ENCODE peak calls at places on chromosomes 2 and 18, in five cellular contexts. One of them, this sample, is unnamed.

GRCh38 chr2:160666677-160667061 is 173.1 kb upstream of the RBMS1 start:
- DNase-seq in CD8-positive, alpha-beta memory T cell: no peak
- DNase-seq in cardiac fibroblast: no peak
- DNase-seq in choroid plexus epithelial cell: peak; percentile 87
- DNase-seq in breast epithelium: no peak
- DNase-seq in this sample: no peak

GRCh38 chr18:7872569-7872968 is 305.5 kb downstream of the PTPRM start:
- DNase-seq in CD8-positive, alpha-beta memory T cell: no peak
- DNase-seq in breast epithelium: no peak
- DNase-seq in cardiac fibroblast: peak; percentile 58
- DNase-seq in choroid plexus epithelial cell: peak; percentile 51
- DNase-seq in this sample: no peak

GRCh38 chr2:19247186-19247585 is 111.2 kb downstream of the OSR1 start:
- DNase-seq in breast epithelium: no peak
- DNase-seq in choroid plexus epithelial cell: no peak
- DNase-seq in cardiac fibroblast: no peak
- DNase-seq in CD8-positive, alpha-beta memory T cell: no peak
- DNase-seq in this sample: no peak

GRCh38 chr18:45386256-45386655 is 229.0 kb upstream of the SLC14A2 start:
- DNase-seq in cardiac fibroblast: peak; percentile 13
- DNase-seq in CD8-positive, alpha-beta memory T cell: no peak
- DNase-seq in choroid plexus epithelial cell: peak; percentile 36
- DNase-seq in breast epithelium: no peak
- DNase-seq in this sample: peak; percentile 11

GRCh38 chr18:51098513-51098912 is 68.5 kb downstream of the SMAD4 start:
- DNase-seq in CD8-positive, alpha-beta memory T cell: no peak
- DNase-seq in choroid plexus epithelial cell: no peak
- DNase-seq in breast epithelium: no peak
- DNase-seq in cardiac fibroblast: no peak
- DNase-seq in this sample: no peak

GRCh38 chr2:67896131-67896865 is 166.5 kb downstream of the C1D start:
- DNase-seq in choroid plexus epithelial cell: no peak
- DNase-seq in CD8-positive, alpha-beta memory T cell: no peak
- DNase-seq in breast epithelium: no peak
- DNase-seq in cardiac fibroblast: no peak
- DNase-seq in this sample: no peak

GRCh38 chr2:122056853-122057252 is 301.4 kb downstream of the TSN start:
- DNase-seq in breast epithelium: no peak
- DNase-seq in choroid plexus epithelial cell: no peak
- DNase-seq in CD8-positive, alpha-beta memory T cell: no peak
- DNase-seq in cardiac fibroblast: peak; percentile 39
- DNase-seq in this sample: no peak

GRCh38 chr2:10721344-10722251 is at the start of gene ATP6V1C2:
- DNase-seq in cardiac fibroblast: no peak
- DNase-seq in breast epithelium: no peak
- DNase-seq in CD8-positive, alpha-beta memory T cell: no peak
- DNase-seq in choroid plexus epithelial cell: no peak
- DNase-seq in this sample: no peak

GRCh38 chr2:160209457-160209856 is 9.4 kb upstream of the ITGB6 start:
- DNase-seq in cardiac fibroblast: peak; percentile 91
- DNase-seq in choroid plexus epithelial cell: peak; percentile 95
- DNase-seq in CD8-positive, alpha-beta memory T cell: no peak
- DNase-seq in breast epithelium: no peak
- DNase-seq in this sample: no peak

GRCh38 chr2:16374671-16375070 is 291.0 kb downstream of the CYRIA start:
- DNase-seq in breast epithelium: no peak
- DNase-seq in cardiac fibroblast: no peak
- DNase-seq in choroid plexus epithelial cell: no peak
- DNase-seq in CD8-positive, alpha-beta memory T cell: no peak
- DNase-seq in this sample: no peak

GRCh38 chr2:7539760-7540159 is 622.5 kb downstream of the RNF144A start:
- DNase-seq in CD8-positive, alpha-beta memory T cell: no peak
- DNase-seq in cardiac fibroblast: no peak
- DNase-seq in choroid plexus epithelial cell: peak; percentile 67
- DNase-seq in breast epithelium: no peak
- DNase-seq in this sample: no peak

GRCh38 chr2:41896186-41896846 is 151.5 kb upstream of the PKDCC start:
- DNase-seq in cardiac fibroblast: no peak
- DNase-seq in breast epithelium: no peak
- DNase-seq in choroid plexus epithelial cell: no peak
- DNase-seq in CD8-positive, alpha-beta memory T cell: peak; percentile 79
- DNase-seq in this sample: no peak

GRCh38 chr2:117537030-117537429 is 277.5 kb upstream of the DDX18 start:
- DNase-seq in CD8-positive, alpha-beta memory T cell: no peak
- DNase-seq in choroid plexus epithelial cell: no peak
- DNase-seq in cardiac fibroblast: no peak
- DNase-seq in breast epithelium: no peak
- DNase-seq in this sample: no peak

GRCh38 chr18:53947092-53947640 is 277.3 kb downstream of the MBD2 start:
- DNase-seq in CD8-positive, alpha-beta memory T cell: no peak
- DNase-seq in breast epithelium: no peak
- DNase-seq in cardiac fibroblast: no peak
- DNase-seq in choroid plexus epithelial cell: no peak
- DNase-seq in this sample: no peak

GRCh38 chr2:72278046-72278445 is 130.4 kb upstream of the CYP26B1 start:
- DNase-seq in choroid plexus epithelial cell: peak; percentile 81
- DNase-seq in breast epithelium: no peak
- DNase-seq in cardiac fibroblast: peak; percentile 74
- DNase-seq in CD8-positive, alpha-beta memory T cell: no peak
- DNase-seq in this sample: no peak

GRCh38 chr2:43210467-43211303 is 15.7 kb downstream of the ZFP36L2 start:
- DNase-seq in cardiac fibroblast: peak; percentile 70
- DNase-seq in breast epithelium: no peak
- DNase-seq in CD8-positive, alpha-beta memory T cell: no peak
- DNase-seq in choroid plexus epithelial cell: peak; percentile 84
- DNase-seq in this sample: peak; percentile 54

GRCh38 chr18:10588975-10589374 is 63.1 kb downstream of the NAPG start:
- DNase-seq in breast epithelium: no peak
- DNase-seq in cardiac fibroblast: no peak
- DNase-seq in choroid plexus epithelial cell: no peak
- DNase-seq in CD8-positive, alpha-beta memory T cell: no peak
- DNase-seq in this sample: no peak

GRCh38 chr18:11148655-11149440 is 521 bp downstream of the PIEZO2 start:
- DNase-seq in breast epithelium: no peak
- DNase-seq in cardiac fibroblast: no peak
- DNase-seq in choroid plexus epithelial cell: no peak
- DNase-seq in CD8-positive, alpha-beta memory T cell: no peak
- DNase-seq in this sample: no peak

GRCh38 chr2:200616193-200616592 is 30.4 kb downstream of the AOX1 start:
- DNase-seq in CD8-positive, alpha-beta memory T cell: no peak
- DNase-seq in cardiac fibroblast: no peak
- DNase-seq in choroid plexus epithelial cell: no peak
- DNase-seq in breast epithelium: no peak
- DNase-seq in this sample: no peak

GRCh38 chr2:2588777-2589176 is 257.7 kb upstream of the MYT1L start:
- DNase-seq in CD8-positive, alpha-beta memory T cell: no peak
- DNase-seq in cardiac fibroblast: no peak
- DNase-seq in breast epithelium: no peak
- DNase-seq in choroid plexus epithelial cell: no peak
- DNase-seq in this sample: no peak

GRCh38 chr2:69837533-69837932 is 8.1 kb downstream of the GMCL1 start:
- DNase-seq in CD8-positive, alpha-beta memory T cell: no peak
- DNase-seq in breast epithelium: no peak
- DNase-seq in cardiac fibroblast: no peak
- DNase-seq in choroid plexus epithelial cell: no peak
- DNase-seq in this sample: no peak

GRCh38 chr2:96964221-96964905 is 22.0 kb downstream of the FAM178B start:
- DNase-seq in breast epithelium: no peak
- DNase-seq in CD8-positive, alpha-beta memory T cell: no peak
- DNase-seq in cardiac fibroblast: no peak
- DNase-seq in choroid plexus epithelial cell: no peak
- DNase-seq in this sample: no peak

GRCh38 chr2:69718338-69718965 is 23.5 kb upstream of the ANXA4 start:
- DNase-seq in cardiac fibroblast: no peak
- DNase-seq in breast epithelium: no peak
- DNase-seq in CD8-positive, alpha-beta memory T cell: no peak
- DNase-seq in choroid plexus epithelial cell: peak; percentile 56
- DNase-seq in this sample: no peak

GRCh38 chr2:69050802-69051201 is 37.8 kb downstream of the ANTXR1 start:
- DNase-seq in cardiac fibroblast: no peak
- DNase-seq in breast epithelium: no peak
- DNase-seq in CD8-positive, alpha-beta memory T cell: no peak
- DNase-seq in choroid plexus epithelial cell: no peak
- DNase-seq in this sample: no peak

GRCh38 chr2:134588556-134588955 is 130.2 kb downstream of the TMEM163 start:
- DNase-seq in breast epithelium: no peak
- DNase-seq in CD8-positive, alpha-beta memory T cell: no peak
- DNase-seq in cardiac fibroblast: no peak
- DNase-seq in choroid plexus epithelial cell: no peak
- DNase-seq in this sample: no peak

GRCh38 chr18:74445585-74445984 is 11.5 kb downstream of the DIPK1C start:
- DNase-seq in breast epithelium: no peak
- DNase-seq in cardiac fibroblast: no peak
- DNase-seq in CD8-positive, alpha-beta memory T cell: no peak
- DNase-seq in choroid plexus epithelial cell: no peak
- DNase-seq in this sample: no peak

GRCh38 chr18:61833387-61833786 is 59.4 kb downstream of the RNF152 start:
- DNase-seq in cardiac fibroblast: peak; percentile 80
- DNase-seq in choroid plexus epithelial cell: peak; percentile 89
- DNase-seq in breast epithelium: no peak
- DNase-seq in CD8-positive, alpha-beta memory T cell: no peak
- DNase-seq in this sample: peak; percentile 84

GRCh38 chr18:62837011-62837410 is 121.7 kb downstream of the PHLPP1 start:
- DNase-seq in choroid plexus epithelial cell: no peak
- DNase-seq in CD8-positive, alpha-beta memory T cell: no peak
- DNase-seq in cardiac fibroblast: no peak
- DNase-seq in breast epithelium: no peak
- DNase-seq in this sample: no peak

GRCh38 chr18:79402977-79403722 is 7.4 kb downstream of the NFATC1 start:
- DNase-seq in CD8-positive, alpha-beta memory T cell: no peak
- DNase-seq in breast epithelium: peak; percentile 78
- DNase-seq in cardiac fibroblast: peak; percentile 36
- DNase-seq in choroid plexus epithelial cell: no peak
- DNase-seq in this sample: no peak

GRCh38 chr2:24238158-24238557 is 63.3 kb downstream of the FAM228A start:
- DNase-seq in choroid plexus epithelial cell: no peak
- DNase-seq in cardiac fibroblast: no peak
- DNase-seq in CD8-positive, alpha-beta memory T cell: no peak
- DNase-seq in breast epithelium: no peak
- DNase-seq in this sample: no peak

DNA sequence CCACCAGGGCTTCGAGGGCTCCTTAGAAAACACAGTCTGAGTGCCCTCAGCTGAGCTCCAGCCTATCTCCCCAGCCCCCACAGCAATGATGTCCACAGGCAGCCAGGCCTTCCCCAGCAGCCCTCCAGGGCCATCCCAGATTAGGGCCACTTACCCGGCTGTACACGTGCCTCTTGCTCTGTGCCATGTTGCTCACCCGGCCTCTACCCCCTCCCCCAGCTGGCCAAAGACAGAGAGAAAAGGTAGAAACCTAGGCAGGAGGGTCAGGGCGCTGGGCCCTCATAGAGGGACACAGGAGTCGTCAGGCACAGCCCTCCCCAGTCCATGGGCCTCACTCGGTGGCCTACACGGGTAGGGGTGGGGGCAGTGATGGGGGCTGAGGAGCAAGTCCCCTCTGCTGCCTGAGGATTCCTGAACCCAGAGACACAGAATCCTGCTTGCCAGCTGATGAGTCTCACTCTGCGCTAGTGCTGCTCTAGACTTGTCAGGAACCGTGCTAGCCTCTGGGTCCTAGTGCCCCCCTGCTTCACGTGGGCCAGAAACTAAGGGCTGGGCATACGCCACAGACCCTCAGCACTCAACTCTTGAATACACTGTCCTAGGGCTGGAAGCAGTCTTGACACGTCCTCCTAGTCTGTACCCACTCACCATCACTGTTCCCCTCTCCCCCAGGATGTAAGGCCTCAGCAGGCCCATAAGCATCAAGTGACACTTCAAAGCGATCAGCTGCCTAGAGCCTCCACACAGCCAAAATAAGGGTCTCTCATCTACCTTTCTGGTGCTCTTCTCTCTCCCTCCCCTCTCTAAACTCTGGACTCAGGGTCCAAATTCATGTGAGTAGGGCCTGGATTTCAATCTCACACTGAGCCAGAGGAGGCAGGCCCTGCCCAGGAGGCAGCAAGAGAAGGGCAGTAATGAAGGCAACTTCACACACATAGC is at the start of gene DCTN1:
- DNase-seq in CD8-positive, alpha-beta memory T cell: no peak
- DNase-seq in choroid plexus epithelial cell: peak; percentile 84
- DNase-seq in cardiac fibroblast: peak; percentile 72
- DNase-seq in breast epithelium: no peak
- DNase-seq in this sample: peak; percentile 6
- H3K4me3 ChIP-seq in CD8-positive, alpha-beta memory T cell: peak within 1 kb of the TSS; percentile 33
- H3K4me3 ChIP-seq in choroid plexus epithelial cell: peak within 1 kb of the TSS; percentile 60
- H3K4me3 ChIP-seq in cardiac fibroblast: peak within 1 kb of the TSS; percentile 47
- H3K4me3 ChIP-seq in breast epithelium: peak within 1 kb of the TSS; percentile 63
- H3K4me3 ChIP-seq in this sample: no peak within 1 kb of the TSS

GRCh38 chr18:58887613-58887963 is 22.9 kb downstream of the ZNF532 start:
- DNase-seq in breast epithelium: no peak
- DNase-seq in cardiac fibroblast: peak; percentile 88
- DNase-seq in choroid plexus epithelial cell: peak; percentile 74
- DNase-seq in CD8-positive, alpha-beta memory T cell: no peak
- DNase-seq in this sample: peak; percentile 17
- H3K4me3 ChIP-seq in breast epithelium: peak overlapping the region; percentile 55
- H3K4me3 ChIP-seq in cardiac fibroblast: no peak overlapping the region
- H3K4me3 ChIP-seq in choroid plexus epithelial cell: peak overlapping the region; percentile 34
- H3K4me3 ChIP-seq in CD8-positive, alpha-beta memory T cell: no peak overlapping the region
- H3K4me3 ChIP-seq in this sample: no peak overlapping the region

GRCh38 chr2:27889774-27890145 is 427 bp downstream of the RBKS start:
- DNase-seq in breast epithelium: no peak
- DNase-seq in cardiac fibroblast: no peak
- DNase-seq in choroid plexus epithelial cell: peak; percentile 15
- DNase-seq in CD8-positive, alpha-beta memory T cell: no peak
- DNase-seq in this sample: no peak

GRCh38 chr2:27890146-27891062 is at the start of the genes BABAM2 and RBKS:
- DNase-seq in breast epithelium: peak; percentile 82
- DNase-seq in CD8-positive, alpha-beta memory T cell: peak; percentile 94
- DNase-seq in cardiac fibroblast: peak; percentile 81
- DNase-seq in choroid plexus epithelial cell: peak; percentile 82
- DNase-seq in this sample: peak; percentile 70

GRCh38 chr2:27893031-27893430 is 2.5 kb downstream of the BABAM2 start:
- DNase-seq in cardiac fibroblast: no peak
- DNase-seq in CD8-positive, alpha-beta memory T cell: peak; percentile 7
- DNase-seq in choroid plexus epithelial cell: no peak
- DNase-seq in breast epithelium: no peak
- DNase-seq in this sample: no peak

GRCh38 chr2:27891063-27891819 is 712 bp downstream of the BABAM2 start:
- DNase-seq in cardiac fibroblast: peak; percentile 86
- DNase-seq in choroid plexus epithelial cell: peak; percentile 83
- DNase-seq in breast epithelium: peak; percentile 78
- DNase-seq in CD8-positive, alpha-beta memory T cell: peak; percentile 95
- DNase-seq in this sample: peak; percentile 71

DNA sequence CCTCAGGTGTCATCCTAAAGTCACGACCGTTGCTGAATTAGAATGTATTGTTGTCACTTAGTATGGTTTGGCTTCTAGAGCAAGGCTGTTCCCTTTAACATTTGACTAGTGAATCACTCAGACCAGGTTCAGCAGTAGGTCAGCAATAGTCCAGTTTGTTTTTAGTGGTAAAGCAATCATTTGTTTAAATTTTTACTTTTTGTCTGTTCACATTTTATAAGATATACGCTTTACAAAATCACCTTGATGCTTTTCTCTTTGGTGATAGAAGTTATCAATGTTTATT is 1.2 kb downstream of the BABAM2 start:
- DNase-seq in choroid plexus epithelial cell: peak; percentile 66
- DNase-seq in breast epithelium: no peak
- DNase-seq in cardiac fibroblast: peak; percentile 49
- DNase-seq in CD8-positive, alpha-beta memory T cell: no peak
- DNase-seq in this sample: no peak
- H3K4me3 ChIP-seq in choroid plexus epithelial cell: no peak overlapping the region
- H3K4me3 ChIP-seq in breast epithelium: peak overlapping the region; percentile 88
- H3K4me3 ChIP-seq in cardiac fibroblast: no peak overlapping the region
- H3K4me3 ChIP-seq in CD8-positive, alpha-beta memory T cell: no peak overlapping the region
- H3K4me3 ChIP-seq in this sample: no peak overlapping the region

GRCh38 chr2:30335981-30336538 is 104.7 kb downstream of the LBH start:
- DNase-seq in cardiac fibroblast: no peak
- DNase-seq in choroid plexus epithelial cell: no peak
- DNase-seq in CD8-positive, alpha-beta memory T cell: no peak
- DNase-seq in breast epithelium: no peak
- DNase-seq in this sample: no peak
- H3K4me3 ChIP-seq in cardiac fibroblast: no peak overlapping the region
- H3K4me3 ChIP-seq in choroid plexus epithelial cell: no peak overlapping the region
- H3K4me3 ChIP-seq in CD8-positive, alpha-beta memory T cell: peak overlapping the region; percentile 40
- H3K4me3 ChIP-seq in breast epithelium: no peak overlapping the region
- H3K4me3 ChIP-seq in this sample: no peak overlapping the region

This sample was measured in Jurkat, Clone E6-1.